ENCODE peak calls at places on chromosomes 3 and 15, in five cellular contexts. D, T, R, U and N are unnamed samples.

GRCh38 chr15:29377141-29377540 is 107.5 kb upstream of the NSMCE3 start:
- DNase-seq in R (no peak), T (no peak), D (no peak), U (no peak), N (no peak)

GRCh38 chr3:23051240-23052140 is 151.6 kb upstream of the UBE2E2 start:
- DNase-seq in T (no peak), U (no peak), R (no peak), D (no peak), N (no peak)

GRCh38 chr3:46194868-46195553 is 13.1 kb downstream of the CCR1 start:
- DNase-seq in U (no peak), R (no peak), D (no peak), T (no peak), N (no peak)

GRCh38 chr15:31235298-31236183 is 91.1 kb upstream of the KLF13 start:
- DNase-seq in D (no peak), T (peak; percentile 52), U (no peak), R (no peak), N (peak; percentile 20)

GRCh38 chr3:132457301-132457700 is 40.0 kb downstream of the DNAJC13 start:
- DNase-seq in D (no peak), T (no peak), R (no peak), U (peak; percentile 35), N (no peak)

GRCh38 chr3:189621948-189622603 is 9.1 kb upstream of the TP63 start:
- DNase-seq in R (no peak), U (no peak), T (no peak), D (no peak), N (no peak)

GRCh38 chr3:152279474-152279873 is 10.7 kb downstream of the MBNL1 start:
- DNase-seq in R (no peak), D (no peak), T (no peak), U (no peak), N (no peak)

GRCh38 chr15:41627204-41627603 is 33.0 kb upstream of the MGA start:
- DNase-seq in D (no peak), T (no peak), R (no peak), U (no peak), N (no peak)

GRCh38 chr15:67176195-67176971 is 78.1 kb downstream of the AAGAB start:
- DNase-seq in D (no peak), U (no peak), T (peak; percentile 77), R (peak; percentile 61), N (peak; percentile 67)